ENCODE peak calls at places on chromosomes 3 and 15, in five cellular contexts. S is EL, Y is lower leg skin, T is NCI-H1048, U is Daoy. A is an unnamed sample.

GRCh38 chr15:43186003-43186353 is 775 bp downstream of the CCNDBP1 start:
- DNase-seq in S (no peak), Y (no peak), T (no peak), U (peak), A (no peak)

GRCh38 chr15:42939841-42940240 is 19.3 kb upstream of the TTBK2 start:
- DNase-seq in S (no peak), Y (no peak), T (no peak), U (no peak), A (no peak)

GRCh38 chr15:101307048-101307896 is 12.2 kb upstream of the SNRPA1 start:
- DNase-seq in S (no peak), Y (no peak), T (no peak), U (no peak), A (no peak)

GRCh38 chr3:125125822-125126245 is 70.0 kb upstream of the HEG1 start:
- DNase-seq in S (peak), Y (no peak), T (no peak), U (peak), A (no peak)

GRCh38 chr3:53229171-53229570 is 26.7 kb downstream of the TKT start:
- DNase-seq in S (no peak), Y (no peak), T (no peak), U (no peak), A (no peak)

GRCh38 chr15:31360843-31361763 is 34.5 kb downstream of the KLF13 start:
- DNase-seq in S (no peak), Y (no peak), T (no peak), U (no peak), A (peak)

GRCh38 chr3:169227911-169228310 is 435.6 kb downstream of the MECOM start:
- DNase-seq in S (peak), Y (no peak), T (no peak), U (no peak), A (no peak)

GRCh38 chr3:117752984-117753717 is 1043.6 kb downstream of the TUSC7 start:
- DNase-seq in S (peak), Y (no peak), T (no peak), U (peak), A (no peak)

GRCh38 chr3:48157950-48158376 is 30.3 kb downstream of the CDC25A start:
- DNase-seq in S (peak), Y (peak), T (peak), U (peak), A (peak)

GRCh38 chr15:70023064-70023768 is 74.5 kb downstream of the TLE3 start:
- DNase-seq in S (peak), Y (peak), T (no peak), U (peak), A (no peak)

GRCh38 chr3:17714473-17714872 is 28.0 kb downstream of the TBC1D5 start:
- DNase-seq in S (no peak), Y (no peak), T (no peak), U (no peak), A (no peak)

GRCh38 chr3:135084404-135084803 is 289.3 kb downstream of the EPHB1 start:
- DNase-seq in S (no peak), Y (no peak), T (no peak), U (peak), A (no peak)

GRCh38 chr3:24773798-24774197 is 279.1 kb upstream of the THRB start:
- DNase-seq in S (peak), Y (no peak), T (peak), U (peak), A (no peak)

GRCh38 chr3:118970819-118971218 is 63.8 kb downstream of the IGSF11 start:
- DNase-seq in S (no peak), Y (no peak), T (no peak), U (no peak), A (no peak)

GRCh38 chr3:179421500-179421899 is 29.8 kb downstream of the GNB4 start:
- DNase-seq in S (peak), Y (no peak), T (no peak), U (no peak), A (no peak)

GRCh38 chr15:40226739-40227138 is 12.1 kb upstream of the PAK6 start:
- DNase-seq in S (no peak), Y (no peak), T (no peak), U (no peak), A (no peak)

GRCh38 chr15:87099916-87100315 is 1020.2 kb downstream of the AGBL1 start:
- DNase-seq in S (no peak), Y (no peak), T (no peak), U (no peak), A (no peak)

GRCh38 chr15:39631357-39631756 is 50.5 kb downstream of the THBS1 start:
- DNase-seq in S (peak), Y (no peak), T (no peak), U (peak), A (no peak)